ENCODE peak calls at places on chromosome 5, in five cellular contexts. W, K, H, Y and O are unnamed samples.

GRCh38 chr5:151449836-151450235 is 2.4 kb downstream of the SLC36A1 start:
- DNase-seq in K (no peak), W (no peak), H (no peak), Y (no peak), O (no peak)

GRCh38 chr5:111735829-111736228 is 21.2 kb downstream of the NREP start:
- DNase-seq in Y (no peak), W (no peak), K (no peak), H (no peak), O (no peak)

GRCh38 chr5:143147382-143147781 is 256.1 kb downstream of the NR3C1 start:
- DNase-seq in K (no peak), Y (no peak), H (no peak), W (no peak), O (no peak)

GRCh38 chr5:10607023-10607665 is 43.3 kb downstream of the ANKRD33B start:
- DNase-seq in H (no peak), Y (no peak), K (no peak), W (no peak), O (no peak)

GRCh38 chr5:76371955-76372319 is 31.1 kb upstream of the IQGAP2 start:
- DNase-seq in W (no peak), K (no peak), Y (no peak), H (no peak), O (no peak)

GRCh38 chr5:122701640-122702523 is 73.0 kb upstream of the SNX2 start:
- DNase-seq in H (no peak), W (no peak), Y (no peak), K (no peak), O (no peak)

GRCh38 chr5:143921525-143922311 is 109.8 kb downstream of the HMHB1 start:
- DNase-seq in K (no peak), Y (no peak), W (no peak), H (no peak), O (no peak)

GRCh38 chr5:158897444-158898160 is 202.1 kb downstream of the EBF1 start:
- DNase-seq in H (no peak), K (no peak), Y (no peak), W (no peak), O (no peak)

GRCh38 chr5:94266170-94266569 is 352.2 kb downstream of the KIAA0825 start:
- DNase-seq in W (no peak), H (no peak), K (no peak), Y (no peak), O (no peak)

GRCh38 chr5:170387775-170388174 is 1.4 kb downstream of the KCNMB1 start:
- DNase-seq in Y (no peak), K (no peak), H (no peak), W (no peak), O (no peak)

GRCh38 chr5:16616536-16617271 is at the start of gene RETREG1:
- DNase-seq in W (no peak), H (peak), Y (peak), K (peak), O (peak)

GRCh38 chr5:96065577-96066385 is 104.1 kb upstream of the ELL2 start:
- DNase-seq in K (no peak), W (no peak), Y (peak), H (no peak), O (no peak)

GRCh38 chr5:173056783-173057061 is 570 bp downstream of the CREBRF start:
- DNase-seq in K (peak), W (no peak), H (no peak), Y (no peak), O (no peak)

GRCh38 chr5:18299166-18299565 is 664.9 kb downstream of the TAF11L14 start:
- DNase-seq in Y (no peak), H (no peak), W (no peak), K (no peak), O (no peak)

GRCh38 chr5:159362190-159362589 is 31.9 kb upstream of the IL12B start:
- DNase-seq in H (no peak), K (no peak), Y (no peak), W (no peak), O (no peak)

GRCh38 chr5:139383275-139383992 is at the start of gene SLC23A1:
- DNase-seq in W (no peak), Y (no peak), K (no peak), H (no peak), O (no peak)

GRCh38 chr5:143676794-143677193 is 135.2 kb upstream of the HMHB1 start:
- DNase-seq in W (no peak), Y (no peak), K (no peak), H (no peak), O (no peak)

GRCh38 chr5:157516626-157517325 is 56.8 kb downstream of the NIPAL4 start:
- DNase-seq in K (no peak), H (no peak), W (no peak), Y (no peak), O (no peak)

GRCh38 chr5:158553195-158553945 is 546.3 kb downstream of the EBF1 start:
- DNase-seq in K (no peak), Y (no peak), H (no peak), W (no peak), O (no peak)

GRCh38 chr5:159581502-159582249 is 251.4 kb upstream of the IL12B start:
- DNase-seq in H (no peak), K (no peak), W (no peak), Y (no peak), O (no peak)

GRCh38 chr5:173396311-173396993 is 68.2 kb upstream of the STC2 start:
- DNase-seq in H (no peak), W (no peak), Y (no peak), K (no peak), O (no peak)

GRCh38 chr5:178416919-178417318 is 173.3 kb downstream of the COL23A1 start:
- DNase-seq in W (no peak), K (no peak), H (no peak), Y (no peak), O (no peak)

GRCh38 chr5:120848883-120849282 is 384.8 kb downstream of the PRR16 start:
- DNase-seq in H (no peak), W (no peak), K (no peak), Y (no peak), O (no peak)

GRCh38 chr5:91925249-91925648 is 542.1 kb upstream of the ARRDC3 start:
- DNase-seq in H (no peak), K (no peak), Y (no peak), W (no peak), O (no peak)

GRCh38 chr5:112579771-112580170 is 157.9 kb upstream of the APC start:
- DNase-seq in H (no peak), W (no peak), K (no peak), Y (no peak), O (no peak)